ENCODE peak calls at places on chromosome 3, in seven cellular contexts. Z, K, O, U, W, I and F are unnamed samples.

GRCh38 chr3:62615258-62615840 is 242.0 kb upstream of the FEZF2 start:
- DNase-seq in Z (no peak), K (no peak), O (no peak), U (no peak), W (no peak), I (peak), F (peak)

GRCh38 chr3:98532275-98532637 is 478 bp downstream of the GPR15 start:
- DNase-seq in Z (no peak), K (no peak), O (no peak), U (no peak), W (no peak), I (no peak), F (no peak)

GRCh38 chr3:56610669-56611335 is 53.8 kb downstream of the CCDC66 start:
- DNase-seq in Z (no peak), K (no peak), O (no peak), U (no peak), W (no peak), I (no peak), F (no peak)

GRCh38 chr3:33047842-33048834 is 48.8 kb downstream of the GLB1 start:
- DNase-seq in Z (no peak), K (no peak), O (no peak), U (no peak), W (no peak), I (no peak), F (no peak)

GRCh38 chr3:134002326-134002725 is 27.4 kb downstream of the SLCO2A1 start:
- DNase-seq in Z (no peak), K (no peak), O (no peak), U (no peak), W (peak), I (no peak), F (peak)

GRCh38 chr3:94619643-94620042 is 556.8 kb downstream of the NSUN3 start:
- DNase-seq in Z (no peak), K (no peak), O (no peak), U (no peak), W (no peak), I (no peak), F (no peak)

GRCh38 chr3:55620361-55621025 is 133.4 kb upstream of the WNT5A start:
- DNase-seq in Z (no peak), K (no peak), O (no peak), U (no peak), W (peak), I (peak), F (no peak)

GRCh38 chr3:175266993-175267960 is 408.1 kb downstream of the NAALADL2 start:
- DNase-seq in Z (no peak), K (no peak), O (no peak), U (no peak), W (peak), I (no peak), F (no peak)

GRCh38 chr3:134372405-134373277 is 1.6 kb downstream of the AMOTL2 start:
- DNase-seq in Z (no peak), K (no peak), O (no peak), U (no peak), W (no peak), I (no peak), F (no peak)

GRCh38 chr3:105868450-105868744 is 415 bp downstream of the CBLB start:
- DNase-seq in Z (peak), K (peak), O (peak), U (peak), W (no peak), I (peak), F (no peak)

DNA sequence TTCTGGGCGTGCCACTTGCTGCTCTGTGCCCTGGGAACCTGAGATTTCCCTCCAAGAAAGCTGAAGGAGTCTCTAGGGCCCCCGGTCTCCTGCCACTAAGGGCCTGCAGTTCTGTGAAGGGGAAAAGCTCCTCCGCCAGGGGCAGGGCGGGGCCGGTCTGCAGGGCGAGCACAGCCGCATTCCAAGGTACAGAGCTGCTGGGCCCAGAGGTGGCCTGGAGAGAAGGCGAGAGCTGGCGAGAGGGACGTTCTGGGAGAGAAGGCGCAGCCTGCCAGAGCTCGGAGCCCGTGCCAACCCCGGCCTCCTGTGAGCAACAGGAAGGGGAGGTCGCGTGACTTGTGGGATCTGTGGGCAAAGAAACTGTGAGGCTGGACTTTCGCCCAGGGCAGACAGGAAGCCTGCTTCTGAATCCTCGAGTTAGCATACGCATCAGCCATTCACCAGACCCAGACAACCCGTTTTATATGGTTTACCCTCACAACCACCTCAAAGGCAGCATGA is 500.4 kb downstream of the SHQ1 start:
- DNase-seq in Z (peak), K (peak), O (peak), U (no peak), W (no peak), I (peak), F (no peak)
- TF ChIP-seq CTCF in Z (no peak), K (no peak), O (peak), U (no peak), W (no peak), I (no peak), F (no peak)

GRCh38 chr3:144045766-144046165 is 74.1 kb downstream of the DIPK2A start:
- DNase-seq in Z (no peak), K (no peak), O (no peak), U (no peak), W (no peak), I (no peak), F (no peak)
- TF ChIP-seq CTCF in Z (no peak), K (no peak), O (no peak), U (no peak), W (no peak), I (no peak), F (no peak)

GRCh38 chr3:24494616-24495333 is at the start of gene THRB:
- DNase-seq in Z (peak), K (peak), O (peak), U (peak), W (no peak), I (peak), F (no peak)

GRCh38 chr3:24493951-24494615 is 567 bp downstream of the THRB start:
- DNase-seq in Z (peak), K (peak), O (peak), U (peak), W (no peak), I (peak), F (no peak)

GRCh38 chr3:24492971-24493551 is 1.6 kb downstream of the THRB start:
- DNase-seq in Z (no peak), K (no peak), O (no peak), U (no peak), W (no peak), I (no peak), F (no peak)

GRCh38 chr3:24496529-24497482 is 2.2 kb upstream of the THRB start:
- DNase-seq in Z (peak), K (peak), O (peak), U (peak), W (peak), I (peak), F (no peak)

DNA sequence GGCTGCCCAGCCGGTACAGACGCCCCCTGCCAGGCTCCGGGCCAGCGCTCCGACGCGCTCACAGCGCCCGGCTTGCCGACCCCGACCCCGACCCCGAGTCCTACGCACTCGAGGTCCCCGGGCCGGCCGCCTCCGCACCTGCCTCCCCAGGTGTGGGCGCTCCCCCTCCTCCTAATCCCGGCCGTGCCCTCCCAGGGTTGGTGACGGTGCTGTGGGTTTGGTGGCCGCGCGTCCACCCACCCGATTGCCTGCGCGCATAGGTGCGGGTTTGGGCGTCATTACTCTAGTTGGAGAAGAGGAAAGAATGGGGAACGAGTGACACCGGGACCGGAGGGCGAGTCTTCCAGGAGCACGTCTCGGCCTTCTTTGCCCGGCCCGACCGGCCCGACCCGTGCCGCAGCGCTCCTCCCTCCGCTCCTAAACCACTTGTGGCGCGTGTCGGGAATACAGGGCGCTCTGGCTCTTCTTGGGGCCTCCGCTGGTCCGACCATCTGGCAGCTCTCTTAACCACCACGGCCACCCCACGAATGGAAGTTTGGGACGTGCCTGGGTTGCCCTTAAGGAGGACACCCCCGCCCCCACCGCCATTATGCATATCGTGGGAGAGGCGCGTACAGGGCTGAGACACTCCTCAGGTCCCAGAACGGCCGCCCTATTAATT is 814 bp upstream of the THRB start:
- DNase-seq in Z (peak), K (peak), O (peak), U (peak), W (no peak), I (peak), F (no peak)
- TF ChIP-seq CTCF in Z (peak), K (peak), O (peak), U (peak), W (no peak), I (no peak), F (no peak)

GRCh38 chr3:88000853-88001252 is 58.0 kb downstream of the CGGBP1 start:
- DNase-seq in Z (no peak), K (no peak), O (no peak), U (peak), W (no peak), I (peak), F (no peak)

GRCh38 chr3:88009066-88009465 is 49.7 kb downstream of the CGGBP1 start:
- DNase-seq in Z (no peak), K (no peak), O (no peak), U (no peak), W (no peak), I (no peak), F (no peak)

GRCh38 chr3:88002448-88002847 is 56.4 kb downstream of the CGGBP1 start:
- DNase-seq in Z (no peak), K (no peak), O (no peak), U (no peak), W (no peak), I (no peak), F (no peak)

GRCh38 chr3:88003115-88003755 is 55.6 kb downstream of the CGGBP1 start:
- DNase-seq in Z (no peak), K (no peak), O (no peak), U (peak), W (peak), I (peak), F (peak)

DNA sequence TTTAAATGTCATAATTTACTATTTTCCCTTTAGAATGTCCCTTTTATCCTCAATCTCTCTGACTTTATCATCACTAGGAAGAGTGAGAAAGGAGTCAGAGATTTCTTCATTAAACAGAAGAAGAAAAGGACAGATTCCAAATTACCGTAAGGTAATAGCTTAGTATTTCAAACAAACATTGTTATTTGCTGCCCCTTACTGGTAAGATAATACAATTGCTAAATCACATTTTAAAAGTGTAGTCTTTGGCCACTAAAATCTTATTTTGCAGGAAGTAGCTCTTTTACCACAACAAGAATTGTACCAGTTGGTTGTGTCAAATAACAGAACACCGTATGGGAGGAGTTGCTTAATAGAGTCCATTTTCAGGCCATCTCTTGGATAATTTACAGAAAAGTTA is 53.7 kb downstream of the CGGBP1 start:
- DNase-seq in Z (no peak), K (no peak), O (no peak), U (no peak), W (peak), I (peak), F (peak)
- TF ChIP-seq CTCF in Z (peak), K (peak), O (peak), U (peak), W (peak), I (peak), F (peak)

GRCh38 chr3:28151608-28152228 is 89.7 kb upstream of the CMC1 start:
- DNase-seq in Z (no peak), K (no peak), O (no peak), U (no peak), W (no peak), I (no peak), F (no peak)
- TF ChIP-seq CTCF in Z (no peak), K (no peak), O (no peak), U (no peak), W (no peak), I (no peak), F (no peak)

GRCh38 chr3:95813261-95813660 is 1001.1 kb upstream of the EPHA6 start:
- DNase-seq in Z (no peak), K (no peak), O (no peak), U (no peak), W (no peak), I (no peak), F (no peak)
- TF ChIP-seq CTCF in Z (no peak), K (no peak), O (no peak), U (no peak), W (no peak), I (no peak), F (no peak)